ENCODE peak calls at places on chromosome 2, in four cellular contexts. D, M, E and Y are unnamed samples.

GRCh38 chr2:141554810-141555209 is 576.0 kb downstream of the LRP1B start:
- DNase-seq in D (no peak), M (peak), E (peak), Y (peak)

GRCh38 chr2:239881561-239882320 is 143.4 kb downstream of the NDUFA10 start:
- DNase-seq in D (no peak), M (no peak), E (no peak), Y (no peak)

GRCh38 chr2:54589340-54590215 is 133.5 kb downstream of the SPTBN1 start:
- DNase-seq in D (no peak), M (no peak), E (no peak), Y (no peak)

GRCh38 chr2:236403811-236404210 is 139.6 kb upstream of the ASB18 start:
- DNase-seq in D (no peak), M (no peak), E (no peak), Y (no peak)

GRCh38 chr2:45323344-45323743 is 287.7 kb downstream of the SRBD1 start:
- DNase-seq in D (no peak), M (no peak), E (no peak), Y (no peak)

GRCh38 chr2:11540148-11540995 is 6.5 kb downstream of the GREB1 start:
- DNase-seq in D (peak), M (no peak), E (peak), Y (no peak)

GRCh38 chr2:218322756-218323525 is 30.6 kb upstream of the TMBIM1 start:
- DNase-seq in D (peak), M (peak), E (peak), Y (peak)

GRCh38 chr2:133579295-133579694 is 11.0 kb upstream of the NCKAP5 start:
- DNase-seq in D (peak), M (no peak), E (no peak), Y (no peak)

GRCh38 chr2:172693529-172694185 is 42.0 kb upstream of the RAPGEF4 start:
- DNase-seq in D (no peak), M (no peak), E (no peak), Y (no peak)

GRCh38 chr2:187329586-187329985 is 118.5 kb downstream of the CALCRL start:
- DNase-seq in D (no peak), M (no peak), E (no peak), Y (no peak)

GRCh38 chr2:130337735-130338325 is 4.9 kb upstream of the IMP4 start:
- DNase-seq in D (no peak), M (no peak), E (peak), Y (no peak)

GRCh38 chr2:206230060-206230890 is 44.2 kb upstream of the ZDBF2 start:
- DNase-seq in D (no peak), M (peak), E (peak), Y (no peak)
- TF ChIP-seq CTCF in D (no peak), M (no peak), E (peak), Y (no peak)

DNA sequence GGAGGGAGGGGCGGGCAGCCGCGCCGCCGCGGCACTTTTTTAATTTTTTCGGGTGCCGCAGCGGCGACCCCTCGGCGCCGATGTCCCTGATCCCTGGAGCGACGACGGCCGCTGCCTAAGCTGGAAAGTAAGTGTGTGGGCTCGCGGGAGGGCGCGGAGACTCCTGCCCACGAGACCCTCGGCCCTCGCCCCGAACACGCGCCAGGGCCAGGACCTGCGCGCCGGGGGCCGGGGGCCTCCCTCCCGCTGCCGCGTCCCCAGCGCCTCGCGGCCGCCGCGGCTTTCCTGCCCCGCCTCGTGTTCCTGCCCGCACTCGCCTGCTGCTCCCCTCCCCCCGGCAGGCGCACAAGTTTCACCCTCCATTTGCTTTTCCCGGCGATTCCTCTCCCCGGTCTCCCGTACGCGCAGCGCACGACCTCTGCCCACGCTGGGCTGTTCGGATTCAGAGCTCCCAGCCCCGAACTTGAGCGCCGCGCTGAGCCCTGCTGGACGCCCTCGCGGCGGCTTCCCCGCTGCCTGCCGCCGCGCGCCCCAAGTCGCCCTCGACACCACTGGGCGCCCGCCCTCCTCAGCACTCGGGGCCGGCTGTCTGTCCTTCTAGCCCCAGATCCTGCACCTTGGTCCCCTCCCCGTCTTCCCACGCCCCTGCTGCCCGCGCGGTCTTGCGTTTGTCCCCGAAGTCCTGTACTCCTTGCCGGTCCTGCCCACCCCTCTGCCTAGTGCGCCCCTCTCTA is 507 bp downstream of the PKP4 start:
- DNase-seq in D (peak), M (peak), E (peak), Y (peak)
- TF ChIP-seq CTCF in D (no peak), M (no peak), E (no peak), Y (peak)

DNA sequence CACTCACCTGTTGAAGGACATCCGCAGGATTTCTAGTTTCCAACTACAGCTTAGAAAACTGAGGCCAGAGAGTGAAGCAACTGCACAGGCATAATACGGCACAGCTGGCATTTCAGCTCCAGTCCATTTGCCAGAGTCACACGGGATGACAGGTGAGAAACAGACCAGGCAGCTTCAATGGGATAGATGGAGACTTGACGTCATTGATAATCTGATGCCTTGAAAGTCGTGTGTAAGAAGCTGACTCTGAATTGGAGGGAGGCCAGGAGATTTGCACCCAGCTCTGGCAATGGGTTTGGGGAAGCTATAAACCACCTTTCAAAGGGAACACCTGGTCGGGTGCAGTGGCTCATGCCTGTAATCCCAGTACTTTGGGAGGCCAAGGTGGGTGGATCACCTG is 12.4 kb upstream of the DNMT3A start:
- DNase-seq in D (no peak), M (no peak), E (no peak), Y (no peak)
- TF ChIP-seq CTCF in D (no peak), M (no peak), E (no peak), Y (no peak)

GRCh38 chr2:36354816-36355156 is 792 bp upstream of the CRIM1 start:
- DNase-seq in D (no peak), M (no peak), E (no peak), Y (no peak)

GRCh38 chr2:36352711-36353110 is 2.9 kb upstream of the CRIM1 start:
- DNase-seq in D (no peak), M (no peak), E (no peak), Y (no peak)

GRCh38 chr2:36348721-36349120 is 6.9 kb upstream of the CRIM1 start:
- DNase-seq in D (no peak), M (no peak), E (no peak), Y (no peak)

GRCh38 chr2:36351291-36352023 is 4.1 kb upstream of the CRIM1 start:
- DNase-seq in D (no peak), M (no peak), E (no peak), Y (no peak)

GRCh38 chr2:36352024-36352398 is 3.6 kb upstream of the CRIM1 start:
- DNase-seq in D (no peak), M (peak), E (peak), Y (peak)
- TF ChIP-seq CTCF in D (peak), M (peak), E (peak), Y (peak)

DNA sequence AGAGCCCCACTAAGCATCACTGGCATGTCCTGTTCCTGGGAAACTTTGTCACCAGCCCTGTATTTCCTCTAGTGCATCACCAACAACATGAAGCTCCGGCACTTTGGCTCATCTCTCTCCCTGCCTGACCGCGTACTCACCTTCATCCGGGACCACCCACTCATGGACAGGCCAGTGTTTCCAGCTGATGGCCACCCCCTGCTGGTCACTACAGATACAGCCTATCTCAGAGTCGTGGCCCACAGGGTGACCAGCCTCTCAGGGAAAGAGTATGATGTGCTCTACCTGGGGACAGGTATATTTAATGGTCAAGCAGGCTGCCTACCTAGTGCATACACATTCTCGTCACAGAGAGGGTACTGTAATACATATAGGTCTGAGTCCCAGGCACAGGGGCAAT is 21.0 kb downstream of the SEMA4F start:
- DNase-seq in D (no peak), M (no peak), E (peak), Y (no peak)
- TF ChIP-seq CTCF in D (no peak), M (no peak), E (peak), Y (no peak)

DNA sequence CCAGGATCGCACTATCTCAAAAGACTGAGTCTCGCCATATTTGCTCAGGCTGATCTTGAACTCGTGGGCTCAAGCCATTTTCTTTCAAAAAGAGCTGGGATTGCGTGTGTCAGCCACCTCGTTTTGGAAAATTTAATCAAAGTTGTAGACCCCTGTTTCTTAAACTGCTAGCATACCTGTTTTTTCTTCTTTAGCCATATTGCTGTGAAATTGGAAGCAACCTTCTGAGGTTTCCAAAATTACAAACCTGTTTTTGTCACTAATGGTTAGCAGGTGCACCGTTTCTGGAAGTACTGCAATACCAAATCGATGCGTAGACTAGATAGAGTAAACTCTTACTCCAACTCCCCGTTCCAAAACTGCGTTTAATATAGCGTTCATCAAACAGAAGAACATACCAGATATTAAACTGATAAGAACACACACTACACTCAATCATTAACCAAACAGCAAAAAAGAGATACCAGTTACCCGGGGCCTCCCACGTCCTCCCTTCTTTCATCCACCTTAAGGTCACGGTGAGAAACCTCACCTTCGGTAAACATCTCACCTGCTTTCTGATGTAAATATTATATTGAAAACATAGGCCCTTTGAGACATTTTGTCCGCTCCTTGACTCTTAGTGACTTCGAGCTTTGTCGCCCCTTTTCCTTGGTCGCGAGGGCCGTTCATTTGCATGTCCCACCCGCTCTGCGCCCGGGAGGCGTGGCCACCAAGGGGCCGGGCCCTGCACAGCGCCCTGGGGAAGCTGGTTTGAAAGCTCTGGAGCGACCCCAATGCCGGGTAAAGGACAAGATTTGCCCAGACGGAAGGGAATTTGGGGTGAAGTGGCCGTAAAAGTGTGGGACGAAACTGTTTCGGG is at the start of gene RNU2-63P:
- DNase-seq in D (peak), M (peak), E (peak), Y (peak)
- TF ChIP-seq CTCF in D (no peak), M (no peak), E (no peak), Y (no peak)

GRCh38 chr2:120802161-120802560 is 66.5 kb downstream of the GLI2 start:
- DNase-seq in D (no peak), M (no peak), E (no peak), Y (no peak)
- TF ChIP-seq CTCF in D (no peak), M (no peak), E (no peak), Y (no peak)